ENCODE peak calls at places on chromosomes 16 and 17, in eight cellular contexts. I is heart right ventricle, S is psoas muscle, H is body of pancreas, U is cardiac muscle cell, Q is A549, Z is heart left ventricle, G is breast epithelium. O is an unnamed sample.

GRCh38 chr16:69503244-69503643 is 62.5 kb upstream of the NFAT5 start:
- DNase-seq in I (no peak), S (no peak), H (no peak), U (no peak), Q (no peak), Z (no peak), G (no peak), O (no peak)

GRCh38 chr17:19384723-19385391 is 2.1 kb downstream of the MFAP4 start:
- DNase-seq in I (peak), S (peak), H (no peak), U (peak), Q (no peak), Z (peak), G (no peak), O (no peak)

GRCh38 chr16:1223355-1224214 is 1.5 kb downstream of the TPSG1 start:
- DNase-seq in I (no peak), S (no peak), H (no peak), U (no peak), Q (no peak), Z (no peak), G (no peak), O (no peak)

GRCh38 chr16:1474047-1474446 is 781 bp downstream of the CLCN7 start:
- DNase-seq in I (no peak), S (no peak), H (no peak), U (peak), Q (no peak), Z (no peak), G (no peak), O (no peak)

GRCh38 chr17:79993390-79994221 is 42.1 kb downstream of the TBC1D16 start:
- DNase-seq in I (peak), S (peak), H (peak), U (peak), Q (peak), Z (peak), G (peak), O (peak)

GRCh38 chr16:83979456-83979855 is 11.4 kb downstream of the NECAB2 start:
- DNase-seq in I (no peak), S (no peak), H (no peak), U (no peak), Q (no peak), Z (peak), G (no peak), O (no peak)

GRCh38 chr17:79671387-79671752 is 59.4 kb upstream of the ENPP7 start:
- DNase-seq in I (no peak), S (no peak), H (no peak), U (no peak), Q (no peak), Z (no peak), G (peak), O (no peak)

GRCh38 chr16:11179569-11179968 is 76.4 kb downstream of the SOCS1 start:
- DNase-seq in I (no peak), S (no peak), H (no peak), U (no peak), Q (no peak), Z (no peak), G (no peak), O (no peak)

GRCh38 chr17:70374496-70374895 is 205.2 kb downstream of the KCNJ2 start:
- DNase-seq in I (no peak), S (no peak), H (no peak), U (no peak), Q (no peak), Z (no peak), G (no peak), O (no peak)

GRCh38 chr17:48262982-48263586 is 155.5 kb downstream of the SNX11 start:
- DNase-seq in I (no peak), S (no peak), H (no peak), U (peak), Q (peak), Z (no peak), G (no peak), O (no peak)

GRCh38 chr16:89067677-89068076 is 26.0 kb upstream of the ACSF3 start:
- DNase-seq in I (no peak), S (no peak), H (no peak), U (peak), Q (no peak), Z (no peak), G (no peak), O (no peak)

GRCh38 chr17:47785538-47786123 is 36.0 kb downstream of the OSBPL7 start:
- DNase-seq in I (no peak), S (no peak), H (no peak), U (peak), Q (no peak), Z (no peak), G (no peak), O (no peak)

GRCh38 chr17:14038206-14038605 is 31.1 kb upstream of the COX10 start:
- DNase-seq in I (no peak), S (no peak), H (no peak), U (peak), Q (no peak), Z (no peak), G (no peak), O (no peak)

GRCh38 chr17:72099919-72100318 is 20.9 kb upstream of the SOX9 start:
- DNase-seq in I (no peak), S (no peak), H (no peak), U (no peak), Q (no peak), Z (no peak), G (no peak), O (no peak)

GRCh38 chr16:69064164-69064563 is 41.3 kb upstream of the HAS3 start:
- DNase-seq in I (no peak), S (no peak), H (no peak), U (no peak), Q (peak), Z (no peak), G (no peak), O (no peak)

GRCh38 chr16:52563767-52564611 is 17.0 kb upstream of the TOX3 start:
- DNase-seq in I (no peak), S (no peak), H (no peak), U (no peak), Q (no peak), Z (no peak), G (no peak), O (no peak)

GRCh38 chr16:11170201-11170600 is 85.8 kb downstream of the SOCS1 start:
- DNase-seq in I (no peak), S (no peak), H (no peak), U (no peak), Q (no peak), Z (no peak), G (no peak), O (no peak)

GRCh38 chr16:77856455-77857138 is 68.2 kb downstream of the VAT1L start:
- DNase-seq in I (no peak), S (no peak), H (no peak), U (no peak), Q (no peak), Z (no peak), G (no peak), O (no peak)

GRCh38 chr16:80300876-80301275 is 239.9 kb upstream of the DYNLRB2 start:
- DNase-seq in I (no peak), S (no peak), H (no peak), U (peak), Q (no peak), Z (no peak), G (no peak), O (no peak)

GRCh38 chr16:23254338-23254737 is 47.8 kb upstream of the SCNN1B start:
- DNase-seq in I (no peak), S (no peak), H (no peak), U (no peak), Q (no peak), Z (no peak), G (no peak), O (no peak)

DNA sequence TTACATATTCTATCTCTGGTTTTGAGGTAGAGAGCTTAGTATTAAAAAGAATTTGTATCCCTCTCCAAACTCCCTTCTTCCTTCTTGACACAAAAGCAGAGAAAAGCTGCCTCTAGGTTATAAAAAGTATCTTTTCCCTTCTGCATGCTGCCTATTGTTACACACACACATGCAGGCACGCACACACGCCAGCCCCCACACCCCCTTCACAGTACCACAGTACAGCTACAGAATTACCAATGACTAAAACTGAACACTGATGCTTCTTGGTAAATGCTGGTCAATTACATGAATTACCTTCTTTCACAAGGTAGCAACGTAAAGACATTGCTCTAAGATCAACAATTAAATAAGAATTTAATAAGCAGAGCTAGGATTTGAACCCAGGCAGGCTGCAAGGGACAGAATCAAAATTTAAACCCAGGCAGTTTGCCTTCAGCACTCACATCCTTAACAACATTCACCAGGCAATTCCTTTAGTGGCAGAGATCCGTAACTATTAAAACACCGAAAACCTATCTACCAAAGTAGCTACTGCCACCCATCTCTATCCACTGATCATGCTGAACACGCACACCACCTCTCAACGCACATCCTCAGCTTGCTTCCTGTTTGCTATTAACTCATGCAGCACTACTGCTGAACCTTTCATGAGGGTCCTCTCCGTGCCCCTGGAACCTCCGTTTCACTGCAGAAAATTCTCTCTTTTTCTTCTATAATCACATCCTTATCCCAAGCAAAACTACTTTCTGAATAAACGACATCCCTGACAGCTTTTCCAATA is 37.8 kb downstream of the YWHAE start:
- DNase-seq in I (no peak), S (no peak), H (no peak), U (no peak), Q (no peak), Z (no peak), G (no peak), O (peak)
- H3K4me3 ChIP-seq in I (no peak), S (peak), H (no peak), U (no peak), Q (no peak), Z (no peak), G (no peak), O (no peak)

GRCh38 chr17:1606352-1606985 is 22.2 kb downstream of the SLC43A2 start:
- DNase-seq in I (no peak), S (no peak), H (no peak), U (no peak), Q (no peak), Z (no peak), G (no peak), O (no peak)
- H3K27ac ChIP-seq in I (peak), S (peak), H (no peak), U (no peak), Q (no peak), Z (no peak), G (peak), O (no peak)

DNA sequence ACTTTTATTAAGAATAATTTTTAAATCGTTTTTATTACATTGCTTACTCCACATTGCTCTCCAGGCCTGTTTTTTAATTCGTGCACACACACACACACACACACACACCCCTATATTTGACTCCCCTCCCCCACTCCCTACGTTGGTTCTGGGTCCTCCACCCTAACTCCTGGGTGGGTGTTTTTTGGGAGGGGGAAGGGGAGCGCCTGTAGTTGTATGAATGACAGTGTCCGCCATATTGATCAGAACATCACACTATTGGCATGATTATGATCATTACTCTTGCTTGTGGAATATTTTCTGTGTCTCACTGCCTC is 1.3 kb downstream of the GNAO1 start:
- DNase-seq in I (no peak), S (no peak), H (no peak), U (no peak), Q (no peak), Z (no peak), G (no peak), O (no peak)
- H3K4me3 ChIP-seq in I (peak), S (peak), H (no peak), U (no peak), Q (no peak), Z (peak), G (no peak), O (no peak)

GRCh38 chr17:42406602-42407288 is 16.3 kb downstream of the CAVIN1 start:
- DNase-seq in I (no peak), S (no peak), H (no peak), U (no peak), Q (no peak), Z (no peak), G (no peak), O (no peak)
- H3K27ac ChIP-seq in I (peak), S (peak), H (peak), U (no peak), Q (peak), Z (peak), G (peak), O (no peak)

GRCh38 chr17:62880120-62880519 is 72.0 kb upstream of the MARCHF10 start:
- DNase-seq in I (no peak), S (no peak), H (no peak), U (no peak), Q (no peak), Z (no peak), G (no peak), O (no peak)
- H3K4me3 ChIP-seq in I (no peak), S (no peak), H (no peak), U (no peak), Q (no peak), Z (no peak), G (no peak), O (no peak)

GRCh38 chr16:85570213-85570734 is 42.8 kb upstream of the GSE1 start:
- DNase-seq in I (no peak), S (no peak), H (no peak), U (no peak), Q (no peak), Z (no peak), G (peak), O (no peak)
- H3K27ac ChIP-seq in I (no peak), S (peak), H (peak), U (peak), Q (no peak), Z (no peak), G (peak), O (peak)

O was measured in CD8-positive, alpha-beta memory T cell.